ENCODE peak calls at places on chromosome 22, in four cellular contexts. A, B, U and R are unnamed samples.

GRCh38 chr22:37880668-37881440 is 25.2 kb upstream of the MICALL1 start:
- DNase-seq in B (peak; percentile 84), U (no peak), A (no peak), R (no peak)

GRCh38 chr22:43310311-43310710 is 32.9 kb downstream of the SCUBE1 start:
- DNase-seq in A (no peak), U (no peak), B (no peak), R (no peak)

GRCh38 chr22:41925783-41926460 is 684 bp downstream of the TNFRSF13C start:
- DNase-seq in B (peak; percentile 34), A (peak; percentile 83), U (peak; percentile 80), R (no peak)

GRCh38 chr22:36562261-36562835 is 33.4 kb upstream of the EIF3D start:
- DNase-seq in U (no peak), B (peak; percentile 43), A (no peak), R (no peak)

GRCh38 chr22:38940985-38941384 is 16.4 kb upstream of the APOBEC3A start:
- DNase-seq in A (no peak), U (no peak), B (no peak), R (no peak)

GRCh38 chr22:42080287-42080686 is 787 bp downstream of the SMDT1 start:
- DNase-seq in U (peak; percentile 25), B (peak; percentile 53), A (no peak), R (no peak)

GRCh38 chr22:30413001-30413400 is 12.6 kb upstream of the MTFP1 start:
- DNase-seq in B (no peak), U (no peak), A (no peak), R (no peak)

GRCh38 chr22:41092847-41093371 is 517 bp downstream of the EP300 start:
- DNase-seq in A (no peak), B (peak; percentile 20), U (peak; percentile 35), R (no peak)

GRCh38 chr22:48054596-48054995 is 1292.1 kb downstream of the TBC1D22A start:
- DNase-seq in U (no peak), B (no peak), A (peak; percentile 8), R (no peak)

GRCh38 chr22:47113880-47114415 is 351.5 kb downstream of the TBC1D22A start:
- DNase-seq in U (no peak), A (no peak), B (no peak), R (no peak)

GRCh38 chr22:50445071-50445879 is 29.6 kb downstream of the SBF1 start:
- DNase-seq in A (no peak), B (no peak), U (no peak), R (no peak)

GRCh38 chr22:50443801-50444625 is 30.8 kb downstream of the SBF1 start:
- DNase-seq in A (no peak), B (no peak), U (no peak), R (no peak)

GRCh38 chr22:50444663-50445062 is 30.2 kb downstream of the SBF1 start:
- DNase-seq in A (no peak), U (peak; percentile 15), B (peak; percentile 78), R (no peak)

GRCh38 chr22:50441428-50441993 is 33.3 kb downstream of the SBF1 start:
- DNase-seq in U (no peak), A (no peak), B (no peak), R (no peak)

DNA sequence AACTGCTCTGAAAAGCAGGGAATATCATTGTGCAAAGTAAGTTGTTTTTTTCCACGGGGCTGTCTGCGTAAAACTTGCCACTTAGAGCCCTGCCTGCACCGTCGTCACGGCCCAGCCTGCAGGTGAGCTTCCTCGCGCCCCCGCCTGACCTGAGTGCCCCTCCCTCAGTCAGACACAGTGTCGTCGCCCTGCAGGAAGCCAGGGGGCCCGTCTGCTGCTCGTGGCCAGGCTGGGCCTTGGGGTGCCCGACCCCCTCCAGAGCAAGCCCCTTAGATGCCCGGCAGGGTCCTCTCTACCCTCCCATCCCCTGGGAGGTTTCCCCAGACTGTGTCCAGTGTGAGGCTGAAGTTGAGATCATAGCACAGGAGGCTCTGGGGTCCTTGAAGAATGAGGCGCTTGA is 31.6 kb downstream of the SBF1 start:
- DNase-seq in B (no peak), A (no peak), U (no peak), R (no peak)
- H4K5ac ChIP-seq in B (no peak overlapping the region), A (no peak overlapping the region), U (no peak overlapping the region), R (no peak overlapping the region)

GRCh38 chr22:44728761-44729261 is 23.6 kb upstream of the ARHGAP8 start:
- DNase-seq in B (no peak), U (no peak), A (no peak), R (no peak)
- H4K5ac ChIP-seq in B (no peak overlapping the region), U (no peak overlapping the region), A (no peak overlapping the region), R (no peak overlapping the region)

DNA sequence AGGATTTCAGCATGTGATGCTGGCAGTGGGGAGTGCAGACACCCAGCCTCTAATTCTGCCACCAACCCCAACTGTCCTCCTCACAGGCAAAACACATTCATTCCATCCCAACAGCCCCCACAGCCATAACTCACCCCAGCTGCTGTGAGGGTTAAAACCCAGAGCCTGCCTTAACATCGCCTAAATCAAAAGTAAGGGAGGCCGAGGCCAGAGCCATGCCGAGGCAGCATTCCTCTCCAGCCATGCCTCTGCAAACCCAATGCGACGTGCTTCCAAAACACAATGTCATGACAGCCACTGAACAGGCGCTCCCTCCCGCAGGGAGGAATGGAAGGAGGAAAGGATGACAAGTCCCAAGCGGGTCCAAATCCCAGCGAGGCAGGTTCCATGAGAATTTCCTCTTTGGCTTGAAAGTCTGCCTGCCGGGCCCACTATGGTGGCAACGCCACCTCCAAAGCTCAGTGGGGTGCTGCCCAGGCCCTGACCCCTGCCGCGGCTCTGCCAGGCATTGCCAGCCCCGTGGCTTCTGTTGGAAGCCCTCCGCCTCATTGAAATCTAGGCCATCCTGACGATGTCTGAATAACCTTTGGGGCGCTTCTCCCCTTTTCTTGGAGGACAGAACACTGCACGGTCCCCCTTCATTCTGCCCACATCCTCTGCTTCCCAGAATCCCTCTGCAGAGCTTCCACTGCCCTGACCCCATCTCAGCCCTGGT is 472.3 kb downstream of the BRD1 start:
- DNase-seq in U (no peak), B (no peak), A (no peak), R (no peak)
- H4K5ac ChIP-seq in U (no peak overlapping the region), B (no peak overlapping the region), A (no peak overlapping the region), R (no peak overlapping the region)

DNA sequence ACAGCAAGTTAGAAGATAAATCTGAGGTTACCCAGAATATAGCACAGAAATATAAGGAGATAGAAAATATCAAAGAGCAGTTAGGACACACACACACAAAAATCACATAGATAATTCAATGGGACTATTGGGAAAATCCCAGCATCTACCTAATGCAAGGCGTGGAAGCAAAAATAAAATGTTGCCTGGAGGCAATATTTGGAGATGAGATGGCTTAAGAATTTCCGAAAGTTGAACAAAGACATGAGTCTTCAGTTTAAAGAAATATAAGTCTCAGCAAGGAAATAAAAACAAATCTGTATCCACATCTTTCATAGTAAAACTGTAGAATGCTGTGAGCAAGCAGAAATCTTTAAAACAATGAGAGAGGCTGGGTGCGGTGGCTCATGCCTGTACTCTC is 29.5 kb upstream of the ACR start:
- DNase-seq in B (no peak), A (no peak), U (no peak), R (no peak)
- H4K5ac ChIP-seq in B (no peak overlapping the region), A (no peak overlapping the region), U (no peak overlapping the region), R (no peak overlapping the region)

GRCh38 chr22:23684561-23685031 is 6.2 kb upstream of the RGL4 start:
- DNase-seq in U (no peak), A (no peak), B (peak; percentile 29), R (no peak)

GRCh38 chr22:23683545-23683944 is 7.3 kb upstream of the RGL4 start:
- DNase-seq in U (no peak), B (no peak), A (no peak), R (no peak)

GRCh38 chr22:23686416-23687024 is 4.3 kb upstream of the RGL4 start:
- DNase-seq in B (no peak), A (no peak), U (no peak), R (no peak)

GRCh38 chr22:23684051-23684450 is 6.8 kb upstream of the RGL4 start:
- DNase-seq in A (no peak), B (no peak), U (no peak), R (no peak)

GRCh38 chr22:23685205-23685784 is 5.5 kb upstream of the RGL4 start:
- DNase-seq in U (no peak), A (no peak), B (peak; percentile 33), R (no peak)
- H4K5ac ChIP-seq in U (no peak overlapping the region), A (no peak overlapping the region), B (no peak overlapping the region), R (no peak overlapping the region)